ENCODE peak calls at places on chromosomes 7 and 10, in ten cellular contexts. C, P, I, X, H, V, F, Q, U and W are unnamed samples.

GRCh38 chr7:157566631-157567006 is 229.8 kb downstream of the DNAJB6 start:
- DNase-seq in C (no peak), P (no peak), I (no peak), X (no peak), H (no peak), V (no peak), F (no peak), Q (no peak), U (no peak), W (no peak)

GRCh38 chr7:113412410-113412809 is 294.1 kb upstream of the SMIM30 start:
- DNase-seq in C (no peak), P (no peak), I (no peak), X (no peak), H (no peak), V (no peak), F (no peak), Q (no peak), U (no peak), W (no peak)

GRCh38 chr7:6886198-6886597 is 60.1 kb upstream of the CCZ1B start:
- DNase-seq in C (no peak), P (no peak), I (no peak), X (no peak), H (no peak), V (no peak), F (no peak), Q (no peak), U (no peak), W (no peak)

GRCh38 chr10:101016814-101017213 is 14.1 kb downstream of the PDZD7 start:
- DNase-seq in C (no peak), P (no peak), I (no peak), X (no peak), H (no peak), V (no peak), F (no peak), Q (no peak), U (no peak), W (no peak)

GRCh38 chr10:101781984-101782810 is 1.0 kb downstream of the NPM3 start:
- DNase-seq in C (no peak), P (no peak), I (peak; percentile 61), X (no peak), H (no peak), V (no peak), F (no peak), Q (no peak), U (no peak), W (no peak)

GRCh38 chr7:98727146-98727709 is 110.1 kb downstream of the NPTX2 start:
- DNase-seq in C (no peak), P (no peak), I (peak; percentile 33), X (no peak), H (no peak), V (no peak), F (no peak), Q (no peak), U (no peak), W (no peak)

GRCh38 chr10:14060320-14061070 is 270.2 kb downstream of the FRMD4A start:
- DNase-seq in C (no peak), P (no peak), I (no peak), X (no peak), H (no peak), V (no peak), F (no peak), Q (no peak), U (no peak), W (no peak)

GRCh38 chr10:54843932-54844331 is 42.9 kb upstream of the PCDH15 start:
- DNase-seq in C (no peak), P (no peak), I (no peak), X (no peak), H (no peak), V (no peak), F (no peak), Q (no peak), U (no peak), W (no peak)

GRCh38 chr7:138021889-138022288 is 20.0 kb upstream of the CREB3L2 start:
- DNase-seq in C (peak; percentile 30), P (no peak), I (no peak), X (no peak), H (no peak), V (no peak), F (no peak), Q (no peak), U (no peak), W (no peak)

GRCh38 chr10:35942052-35942451 is 300.0 kb upstream of the FZD8 start:
- DNase-seq in C (no peak), P (no peak), I (no peak), X (no peak), H (no peak), V (no peak), F (no peak), Q (no peak), U (no peak), W (no peak)

GRCh38 chr7:28018446-28018845 is 162.1 kb downstream of the JAZF1 start:
- DNase-seq in C (peak; percentile 61), P (no peak), I (no peak), X (no peak), H (no peak), V (no peak), F (no peak), Q (no peak), U (no peak), W (no peak)